ENCODE peak calls at places on chromosomes 7 and 10, in six cellular contexts. C is lower lobe of right lung, V is upper lobe of right lung, I is brain microvascular endothelial cell, Y is SK-N-SH, T is BJ. E is an unnamed sample.

GRCh38 chr7:130868150-130868549 is 134.1 kb upstream of the KLF14 start:
- DNase-seq in C (no peak), V (no peak), I (no peak), Y (no peak), T (no peak), E (no peak)

GRCh38 chr10:102682981-102683380 is 31.2 kb downstream of the ARL3 start:
- DNase-seq in C (no peak), V (no peak), I (no peak), Y (no peak), T (no peak), E (no peak)

GRCh38 chr7:85103352-85103751 is 83.5 kb downstream of the SEMA3D start:
- DNase-seq in C (no peak), V (no peak), I (no peak), Y (no peak), T (no peak), E (no peak)

GRCh38 chr10:84329094-84329611 is 764 bp downstream of the CCSER2 start:
- DNase-seq in C (no peak), V (no peak), I (peak; percentile 62), Y (peak; percentile 40), T (no peak), E (peak; percentile 39)

GRCh38 chr10:98006266-98006665 is 24.2 kb downstream of the CRTAC1 start:
- DNase-seq in C (no peak), V (no peak), I (no peak), Y (peak; percentile 55), T (no peak), E (no peak)

GRCh38 chr10:125265579-125265955 is 105.2 kb upstream of the CTBP2 start:
- DNase-seq in C (no peak), V (no peak), I (no peak), Y (peak; percentile 26), T (peak; percentile 54), E (no peak)

GRCh38 chr7:112989531-112989930 is 97.1 kb downstream of the GPR85 start:
- DNase-seq in C (no peak), V (no peak), I (no peak), Y (no peak), T (no peak), E (no peak)

GRCh38 chr7:139361523-139361922 is 1.8 kb downstream of the LUC7L2 start:
- DNase-seq in C (no peak), V (no peak), I (no peak), Y (no peak), T (no peak), E (no peak)